ENCODE peak calls at places on chromosome 18, in ten cellular contexts. E is activated CD4-positive, CD25-positive, alpha-beta regulatory T cell; R is mammary epithelial cell; P is cardiac muscle cell; M is AG08396; J is dorsolateral prefrontal cortex; L is posterior vena cava; Y is activated T-cell treated with anti-CD3 and anti-CD28 coated beads for 24 hours; A is sigmoid colon; O is GM12892. T is an unnamed sample.

GRCh38 chr18:62324355-62324828 is 718 bp upstream of the TNFRSF11A start:
- DNase-seq in E (no peak), R (no peak), P (no peak), M (no peak), J (no peak), L (no peak), Y (no peak), A (no peak), O (no peak), T (no peak)

GRCh38 chr18:23238152-23238531 is 102.9 kb downstream of the CABLES1 start:
- DNase-seq in E (no peak), R (no peak), P (peak), M (peak), J (peak), L (no peak), Y (no peak), A (peak), O (no peak), T (no peak)

GRCh38 chr18:31143025-31143424 is 19.6 kb downstream of the DSC1 start:
- DNase-seq in E (no peak), R (no peak), P (no peak), M (no peak), J (no peak), L (no peak), Y (no peak), A (no peak), O (no peak), T (no peak)

GRCh38 chr18:34710430-34711386 is 610 bp downstream of the DTNA start:
- DNase-seq in E (no peak), R (no peak), P (peak), M (peak), J (no peak), L (no peak), Y (no peak), A (no peak), O (no peak), T (peak)

GRCh38 chr18:74378179-74378682 is 62.6 kb downstream of the C18orf63 start:
- DNase-seq in E (no peak), R (no peak), P (peak), M (peak), J (no peak), L (no peak), Y (no peak), A (no peak), O (no peak), T (no peak)

GRCh38 chr18:10661333-10661732 is 135.5 kb downstream of the NAPG start:
- DNase-seq in E (no peak), R (peak), P (peak), M (no peak), J (no peak), L (no peak), Y (no peak), A (no peak), O (no peak), T (no peak)

GRCh38 chr18:79720359-79720733 is 40.7 kb downstream of the CTDP1 start:
- DNase-seq in E (no peak), R (no peak), P (peak), M (no peak), J (no peak), L (no peak), Y (no peak), A (no peak), O (no peak), T (no peak)

GRCh38 chr18:56945171-56945863 is 201.6 kb upstream of the BOD1L2 start:
- DNase-seq in E (no peak), R (no peak), P (no peak), M (no peak), J (no peak), L (no peak), Y (no peak), A (no peak), O (no peak), T (no peak)

GRCh38 chr18:75041586-75041985 is 167.4 kb downstream of the PTGR3 start:
- DNase-seq in E (no peak), R (peak), P (peak), M (peak), J (no peak), L (no peak), Y (no peak), A (no peak), O (no peak), T (no peak)

GRCh38 chr18:22485808-22486244 is 68.1 kb upstream of the CTAGE1 start:
- DNase-seq in E (no peak), R (peak), P (peak), M (no peak), J (no peak), L (no peak), Y (no peak), A (no peak), O (no peak), T (no peak)

GRCh38 chr18:7598167-7599062 is 31.3 kb downstream of the PTPRM start:
- DNase-seq in E (no peak), R (no peak), P (peak), M (no peak), J (no peak), L (no peak), Y (no peak), A (no peak), O (no peak), T (no peak)

GRCh38 chr18:37553633-37554398 is 11.8 kb downstream of the CELF4 start:
- DNase-seq in E (no peak), R (no peak), P (no peak), M (no peak), J (no peak), L (peak), Y (no peak), A (no peak), O (no peak), T (no peak)

GRCh38 chr18:37385846-37386435 is 179.7 kb downstream of the CELF4 start:
- DNase-seq in E (no peak), R (peak), P (peak), M (peak), J (no peak), L (no peak), Y (no peak), A (no peak), O (no peak), T (no peak)